ENCODE peak calls at places on chromosomes 2 and 18, in nine cellular contexts. One of them, this sample, is unnamed.

GRCh38 chr2:155372969-155373368 is 674.5 kb downstream of the KCNJ3 start:
- DNase-seq in cardiac muscle cell: peak; percentile 29
- DNase-seq in IMR-90: no peak
- DNase-seq in amygdala: no peak
- DNase-seq in fibroblast of the conjunctiva: no peak
- DNase-seq in GM23248: peak; percentile 34
- DNase-seq in GF-D8: peak; percentile 1
- DNase-seq in MG63: no peak
- DNase-seq in activated T-cell treated with anti-CD3 and anti-CD28 coated beads for 1 hour: no peak
- DNase-seq in this sample: peak; percentile 9

GRCh38 chr2:46318579-46319460 is 21.6 kb downstream of the EPAS1 start:
- DNase-seq in amygdala: no peak
- DNase-seq in cardiac muscle cell: no peak
- DNase-seq in MG63: no peak
- DNase-seq in GF-D8: no peak
- DNase-seq in GM23248: no peak
- DNase-seq in activated T-cell treated with anti-CD3 and anti-CD28 coated beads for 1 hour: no peak
- DNase-seq in IMR-90: no peak
- DNase-seq in fibroblast of the conjunctiva: no peak
- DNase-seq in this sample: no peak

GRCh38 chr2:230137902-230138539 is 69.3 kb upstream of the SLC16A14 start:
- DNase-seq in GM23248: no peak
- DNase-seq in MG63: peak; percentile 37
- DNase-seq in fibroblast of the conjunctiva: no peak
- DNase-seq in IMR-90: peak; percentile 22
- DNase-seq in cardiac muscle cell: no peak
- DNase-seq in amygdala: no peak
- DNase-seq in GF-D8: no peak
- DNase-seq in activated T-cell treated with anti-CD3 and anti-CD28 coated beads for 1 hour: no peak
- DNase-seq in this sample: no peak

GRCh38 chr18:36519358-36519757 is 221.8 kb downstream of the FHOD3 start:
- DNase-seq in fibroblast of the conjunctiva: no peak
- DNase-seq in IMR-90: peak; percentile 52
- DNase-seq in activated T-cell treated with anti-CD3 and anti-CD28 coated beads for 1 hour: no peak
- DNase-seq in cardiac muscle cell: peak; percentile 47
- DNase-seq in amygdala: no peak
- DNase-seq in GM23248: peak; percentile 45
- DNase-seq in GF-D8: no peak
- DNase-seq in MG63: no peak
- DNase-seq in this sample: no peak

GRCh38 chr2:104965900-104966299 is 72.0 kb upstream of the MRPS9 start:
- DNase-seq in activated T-cell treated with anti-CD3 and anti-CD28 coated beads for 1 hour: no peak
- DNase-seq in IMR-90: no peak
- DNase-seq in GM23248: no peak
- DNase-seq in cardiac muscle cell: no peak
- DNase-seq in MG63: no peak
- DNase-seq in amygdala: no peak
- DNase-seq in GF-D8: no peak
- DNase-seq in fibroblast of the conjunctiva: no peak
- DNase-seq in this sample: no peak

GRCh38 chr2:88764850-88765153 is 73.3 kb downstream of the RPIA start:
- DNase-seq in GM23248: no peak
- DNase-seq in amygdala: no peak
- DNase-seq in fibroblast of the conjunctiva: no peak
- DNase-seq in MG63: no peak
- DNase-seq in GF-D8: no peak
- DNase-seq in cardiac muscle cell: no peak
- DNase-seq in activated T-cell treated with anti-CD3 and anti-CD28 coated beads for 1 hour: no peak
- DNase-seq in IMR-90: no peak
- DNase-seq in this sample: no peak

GRCh38 chr18:3329471-3329870 is 67.5 kb downstream of the MYL12B start:
- DNase-seq in cardiac muscle cell: no peak
- DNase-seq in GM23248: no peak
- DNase-seq in fibroblast of the conjunctiva: no peak
- DNase-seq in GF-D8: no peak
- DNase-seq in activated T-cell treated with anti-CD3 and anti-CD28 coated beads for 1 hour: no peak
- DNase-seq in IMR-90: no peak
- DNase-seq in amygdala: no peak
- DNase-seq in MG63: no peak
- DNase-seq in this sample: no peak

GRCh38 chr2:88671786-88672427 is 19.6 kb upstream of the RPIA start:
- DNase-seq in IMR-90: peak; percentile 70
- DNase-seq in fibroblast of the conjunctiva: peak; percentile 45
- DNase-seq in MG63: no peak
- DNase-seq in amygdala: no peak
- DNase-seq in cardiac muscle cell: peak; percentile 69
- DNase-seq in GM23248: peak; percentile 81
- DNase-seq in activated T-cell treated with anti-CD3 and anti-CD28 coated beads for 1 hour: no peak
- DNase-seq in GF-D8: peak; percentile 10
- DNase-seq in this sample: no peak

GRCh38 chr2:1496394-1496821 is 83.1 kb downstream of the TPO start:
- DNase-seq in GF-D8: no peak
- DNase-seq in cardiac muscle cell: no peak
- DNase-seq in activated T-cell treated with anti-CD3 and anti-CD28 coated beads for 1 hour: no peak
- DNase-seq in amygdala: no peak
- DNase-seq in MG63: no peak
- DNase-seq in fibroblast of the conjunctiva: no peak
- DNase-seq in IMR-90: no peak
- DNase-seq in GM23248: no peak
- DNase-seq in this sample: no peak

GRCh38 chr18:59516356-59517155 is 157.5 kb upstream of the LMAN1 start:
- DNase-seq in activated T-cell treated with anti-CD3 and anti-CD28 coated beads for 1 hour: no peak
- DNase-seq in amygdala: no peak
- DNase-seq in GF-D8: no peak
- DNase-seq in fibroblast of the conjunctiva: peak; percentile 39
- DNase-seq in GM23248: peak; percentile 70
- DNase-seq in IMR-90: peak; percentile 92
- DNase-seq in MG63: peak; percentile 65
- DNase-seq in cardiac muscle cell: peak; percentile 93
- DNase-seq in this sample: peak; percentile 48

GRCh38 chr2:28665041-28665704 is 86.5 kb upstream of the PPP1CB start:
- DNase-seq in fibroblast of the conjunctiva: peak; percentile 94
- DNase-seq in cardiac muscle cell: peak; percentile 95
- DNase-seq in activated T-cell treated with anti-CD3 and anti-CD28 coated beads for 1 hour: no peak
- DNase-seq in GF-D8: no peak
- DNase-seq in GM23248: peak; percentile 92
- DNase-seq in IMR-90: peak; percentile 85
- DNase-seq in MG63: peak; percentile 96
- DNase-seq in amygdala: no peak
- DNase-seq in this sample: peak; percentile 86

GRCh38 chr2:239294571-239295054 is 106.2 kb downstream of the HDAC4 start:
- DNase-seq in GF-D8: no peak
- DNase-seq in IMR-90: no peak
- DNase-seq in activated T-cell treated with anti-CD3 and anti-CD28 coated beads for 1 hour: no peak
- DNase-seq in amygdala: no peak
- DNase-seq in MG63: no peak
- DNase-seq in cardiac muscle cell: no peak
- DNase-seq in fibroblast of the conjunctiva: no peak
- DNase-seq in GM23248: no peak
- DNase-seq in this sample: no peak

GRCh38 chr2:237196866-237197618 is 111.4 kb downstream of the COPS8 start:
- DNase-seq in IMR-90: peak; percentile 96
- DNase-seq in amygdala: no peak
- DNase-seq in cardiac muscle cell: no peak
- DNase-seq in GM23248: peak; percentile 85
- DNase-seq in MG63: peak; percentile 76
- DNase-seq in activated T-cell treated with anti-CD3 and anti-CD28 coated beads for 1 hour: no peak
- DNase-seq in fibroblast of the conjunctiva: no peak
- DNase-seq in GF-D8: no peak
- DNase-seq in this sample: peak; percentile 67

GRCh38 chr2:128445533-128445900 is 126.8 kb upstream of the HS6ST1 start:
- DNase-seq in GM23248: no peak
- DNase-seq in amygdala: no peak
- DNase-seq in GF-D8: no peak
- DNase-seq in MG63: no peak
- DNase-seq in activated T-cell treated with anti-CD3 and anti-CD28 coated beads for 1 hour: no peak
- DNase-seq in fibroblast of the conjunctiva: no peak
- DNase-seq in cardiac muscle cell: no peak
- DNase-seq in IMR-90: no peak
- DNase-seq in this sample: no peak

GRCh38 chr2:216858312-216858711 is 1.6 kb downstream of the TNP1 start:
- DNase-seq in activated T-cell treated with anti-CD3 and anti-CD28 coated beads for 1 hour: no peak
- DNase-seq in GF-D8: no peak
- DNase-seq in MG63: no peak
- DNase-seq in amygdala: no peak
- DNase-seq in IMR-90: peak; percentile 58
- DNase-seq in GM23248: peak; percentile 70
- DNase-seq in cardiac muscle cell: no peak
- DNase-seq in fibroblast of the conjunctiva: no peak
- DNase-seq in this sample: no peak

GRCh38 chr2:28842042-28842441 is 28.1 kb downstream of the TRMT61B start:
- DNase-seq in fibroblast of the conjunctiva: no peak
- DNase-seq in IMR-90: no peak
- DNase-seq in activated T-cell treated with anti-CD3 and anti-CD28 coated beads for 1 hour: no peak
- DNase-seq in cardiac muscle cell: no peak
- DNase-seq in GM23248: no peak
- DNase-seq in GF-D8: no peak
- DNase-seq in MG63: no peak
- DNase-seq in amygdala: no peak
- DNase-seq in this sample: no peak

GRCh38 chr2:68971591-68972231 is 2.7 kb upstream of the GKN1 start:
- DNase-seq in activated T-cell treated with anti-CD3 and anti-CD28 coated beads for 1 hour: no peak
- DNase-seq in IMR-90: peak; percentile 95
- DNase-seq in amygdala: no peak
- DNase-seq in cardiac muscle cell: peak; percentile 87
- DNase-seq in fibroblast of the conjunctiva: peak; percentile 51
- DNase-seq in GF-D8: no peak
- DNase-seq in MG63: peak; percentile 91
- DNase-seq in GM23248: peak; percentile 95
- DNase-seq in this sample: peak; percentile 79

GRCh38 chr2:53500181-53500580 is 267.4 kb upstream of the CHAC2 start:
- DNase-seq in IMR-90: peak; percentile 21
- DNase-seq in cardiac muscle cell: no peak
- DNase-seq in GF-D8: no peak
- DNase-seq in amygdala: no peak
- DNase-seq in MG63: no peak
- DNase-seq in GM23248: no peak
- DNase-seq in fibroblast of the conjunctiva: no peak
- DNase-seq in activated T-cell treated with anti-CD3 and anti-CD28 coated beads for 1 hour: no peak
- DNase-seq in this sample: no peak

GRCh38 chr2:63888490-63889402 is 47.0 kb downstream of the UGP2 start:
- DNase-seq in IMR-90: peak; percentile 48
- DNase-seq in fibroblast of the conjunctiva: no peak
- DNase-seq in GF-D8: peak; percentile 1
- DNase-seq in cardiac muscle cell: peak; percentile 50
- DNase-seq in GM23248: peak; percentile 61
- DNase-seq in MG63: peak; percentile 18
- DNase-seq in amygdala: peak; percentile 3
- DNase-seq in activated T-cell treated with anti-CD3 and anti-CD28 coated beads for 1 hour: peak; percentile 25
- DNase-seq in this sample: no peak

GRCh38 chr2:49444005-49444404 is 289.7 kb upstream of the FSHR start:
- DNase-seq in MG63: no peak
- DNase-seq in GM23248: no peak
- DNase-seq in GF-D8: no peak
- DNase-seq in cardiac muscle cell: no peak
- DNase-seq in IMR-90: no peak
- DNase-seq in amygdala: no peak
- DNase-seq in fibroblast of the conjunctiva: no peak
- DNase-seq in activated T-cell treated with anti-CD3 and anti-CD28 coated beads for 1 hour: no peak
- DNase-seq in this sample: no peak

GRCh38 chr2:223532161-223532560 is 70.0 kb downstream of the SCG2 start:
- DNase-seq in IMR-90: peak; percentile 19
- DNase-seq in amygdala: no peak
- DNase-seq in MG63: no peak
- DNase-seq in activated T-cell treated with anti-CD3 and anti-CD28 coated beads for 1 hour: no peak
- DNase-seq in fibroblast of the conjunctiva: no peak
- DNase-seq in cardiac muscle cell: no peak
- DNase-seq in GM23248: peak; percentile 44
- DNase-seq in GF-D8: no peak
- DNase-seq in this sample: no peak

GRCh38 chr2:188787002-188787660 is 187.0 kb upstream of the COL3A1 start:
- DNase-seq in fibroblast of the conjunctiva: peak; percentile 60
- DNase-seq in MG63: no peak
- DNase-seq in IMR-90: peak; percentile 88
- DNase-seq in GM23248: peak; percentile 85
- DNase-seq in activated T-cell treated with anti-CD3 and anti-CD28 coated beads for 1 hour: no peak
- DNase-seq in cardiac muscle cell: peak; percentile 85
- DNase-seq in GF-D8: no peak
- DNase-seq in amygdala: no peak
- DNase-seq in this sample: peak; percentile 84

GRCh38 chr2:36333350-36334012 is 22.1 kb upstream of the CRIM1 start:
- DNase-seq in GM23248: no peak
- DNase-seq in amygdala: no peak
- DNase-seq in GF-D8: no peak
- DNase-seq in activated T-cell treated with anti-CD3 and anti-CD28 coated beads for 1 hour: no peak
- DNase-seq in fibroblast of the conjunctiva: no peak
- DNase-seq in cardiac muscle cell: no peak
- DNase-seq in IMR-90: no peak
- DNase-seq in MG63: no peak
- DNase-seq in this sample: no peak

GRCh38 chr18:70553961-70554325 is 265.1 kb downstream of the SOCS6 start:
- DNase-seq in GM23248: peak; percentile 1
- DNase-seq in IMR-90: no peak
- DNase-seq in amygdala: no peak
- DNase-seq in MG63: no peak
- DNase-seq in activated T-cell treated with anti-CD3 and anti-CD28 coated beads for 1 hour: no peak
- DNase-seq in fibroblast of the conjunctiva: no peak
- DNase-seq in cardiac muscle cell: no peak
- DNase-seq in GF-D8: no peak
- DNase-seq in this sample: no peak

GRCh38 chr2:169073972-169074751 is 4.8 kb downstream of the DHRS9 start:
- DNase-seq in activated T-cell treated with anti-CD3 and anti-CD28 coated beads for 1 hour: no peak
- DNase-seq in MG63: no peak
- DNase-seq in cardiac muscle cell: no peak
- DNase-seq in IMR-90: no peak
- DNase-seq in amygdala: no peak
- DNase-seq in fibroblast of the conjunctiva: no peak
- DNase-seq in GF-D8: no peak
- DNase-seq in GM23248: no peak
- DNase-seq in this sample: no peak

GRCh38 chr2:95354925-95355324 is 47.6 kb upstream of the FAHD2A start:
- DNase-seq in fibroblast of the conjunctiva: no peak
- DNase-seq in IMR-90: no peak
- DNase-seq in amygdala: no peak
- DNase-seq in GM23248: no peak
- DNase-seq in MG63: no peak
- DNase-seq in GF-D8: no peak
- DNase-seq in cardiac muscle cell: no peak
- DNase-seq in activated T-cell treated with anti-CD3 and anti-CD28 coated beads for 1 hour: no peak
- DNase-seq in this sample: no peak

GRCh38 chr2:133991606-133992168 is 262.2 kb upstream of the MGAT5 start:
- DNase-seq in fibroblast of the conjunctiva: no peak
- DNase-seq in cardiac muscle cell: no peak
- DNase-seq in amygdala: no peak
- DNase-seq in GM23248: no peak
- DNase-seq in IMR-90: no peak
- DNase-seq in MG63: no peak
- DNase-seq in activated T-cell treated with anti-CD3 and anti-CD28 coated beads for 1 hour: no peak
- DNase-seq in GF-D8: no peak
- DNase-seq in this sample: no peak

GRCh38 chr18:21389283-21389682 is 147.3 kb downstream of the GREB1L start:
- DNase-seq in fibroblast of the conjunctiva: no peak
- DNase-seq in activated T-cell treated with anti-CD3 and anti-CD28 coated beads for 1 hour: no peak
- DNase-seq in MG63: no peak
- DNase-seq in cardiac muscle cell: no peak
- DNase-seq in GF-D8: no peak
- DNase-seq in amygdala: no peak
- DNase-seq in GM23248: peak; percentile 16
- DNase-seq in IMR-90: no peak
- DNase-seq in this sample: no peak

GRCh38 chr2:168577885-168578284 is 121.8 kb downstream of the CERS6 start:
- DNase-seq in activated T-cell treated with anti-CD3 and anti-CD28 coated beads for 1 hour: no peak
- DNase-seq in GF-D8: no peak
- DNase-seq in IMR-90: no peak
- DNase-seq in MG63: no peak
- DNase-seq in amygdala: no peak
- DNase-seq in GM23248: peak; percentile 57
- DNase-seq in cardiac muscle cell: no peak
- DNase-seq in fibroblast of the conjunctiva: no peak
- DNase-seq in this sample: no peak

GRCh38 chr2:120381661-120382060 is 35.7 kb downstream of the INHBB start:
- DNase-seq in fibroblast of the conjunctiva: no peak
- DNase-seq in GF-D8: no peak
- DNase-seq in MG63: no peak
- DNase-seq in amygdala: no peak
- DNase-seq in cardiac muscle cell: no peak
- DNase-seq in IMR-90: no peak
- DNase-seq in activated T-cell treated with anti-CD3 and anti-CD28 coated beads for 1 hour: no peak
- DNase-seq in GM23248: no peak
- DNase-seq in this sample: no peak

GRCh38 chr2:114160263-114161001 is 270.5 kb downstream of the ACTR3 start:
- DNase-seq in activated T-cell treated with anti-CD3 and anti-CD28 coated beads for 1 hour: no peak
- DNase-seq in MG63: peak; percentile 3
- DNase-seq in cardiac muscle cell: no peak
- DNase-seq in IMR-90: no peak
- DNase-seq in amygdala: no peak
- DNase-seq in GF-D8: no peak
- DNase-seq in GM23248: no peak
- DNase-seq in fibroblast of the conjunctiva: no peak
- DNase-seq in this sample: no peak